ENCODE peak calls at places on chromosomes 13 and 19, in six cellular contexts. Z is neuronal stem cell, E is IMR-90, P is H1, T is H9, G is trophoblast cell. W is an unnamed sample. For H3K9me3, the result is how much of the 10 kb centered on the place peaks cover.

GRCh38 chr13:21338156-21338555 is 120.9 kb downstream of the ZDHHC20 start:
- DNase-seq in P (no peak), Z (no peak), T (no peak), E (no peak), G (peak), W (peak)

GRCh38 chr19:42397315-42398166 is 7.4 kb upstream of the CNFN start:
- DNase-seq in G (no peak), T (no peak), E (no peak), P (no peak), Z (no peak), W (no peak)

GRCh38 chr13:29749401-29750177 is 100.8 kb downstream of the UBL3 start:
- DNase-seq in G (peak), P (no peak), T (no peak), Z (no peak), E (peak), W (peak)

GRCh38 chr13:25881136-25881926 is 170.5 kb downstream of the SHISA2 start:
- DNase-seq in E (no peak), G (no peak), Z (no peak), P (no peak), T (no peak), W (peak)

GRCh38 chr19:9171393-9171991 is 7.3 kb upstream of the OR7D2 start:
- DNase-seq in E (no peak), G (no peak), T (no peak), P (no peak), Z (no peak), W (no peak)

GRCh38 chr19:45175663-45176345 is 2.2 kb downstream of the TRAPPC6A start:
- DNase-seq in E (no peak), T (no peak), Z (no peak), P (no peak), G (peak), W (no peak)

GRCh38 chr19:38733241-38733492 is 11.1 kb downstream of the CAPN12 start:
- DNase-seq in E (no peak), T (no peak), P (no peak), Z (no peak), G (no peak), W (no peak)

GRCh38 chr13:74975122-74975521 is 506.8 kb downstream of the TBC1D4 start:
- DNase-seq in E (no peak), G (no peak), T (no peak), P (no peak), Z (no peak), W (no peak)

GRCh38 chr13:40969169-40969901 is 49.8 kb downstream of the ELF1 start:
- DNase-seq in T (no peak), P (no peak), Z (no peak), E (no peak), G (peak), W (no peak)

GRCh38 chr19:23381114-23381513 is 14.2 kb downstream of the ZNF91 start:
- DNase-seq in G (no peak), P (no peak), E (no peak), Z (no peak), T (no peak), W (no peak)
- H3K9me3 ChIP-seq in G (under half), P (under half), E (half or more), Z (half or more), T (under half), W (half or more)

GRCh38 chr13:32354040-32354439 is 38.7 kb downstream of the BRCA2 start:
- DNase-seq in G (no peak), T (no peak), P (no peak), Z (no peak), E (no peak), W (no peak)
- H4K8ac ChIP-seq in G (no peak), T (no peak), P (no peak), Z (no peak), E (no peak), W (no peak)

DNA sequence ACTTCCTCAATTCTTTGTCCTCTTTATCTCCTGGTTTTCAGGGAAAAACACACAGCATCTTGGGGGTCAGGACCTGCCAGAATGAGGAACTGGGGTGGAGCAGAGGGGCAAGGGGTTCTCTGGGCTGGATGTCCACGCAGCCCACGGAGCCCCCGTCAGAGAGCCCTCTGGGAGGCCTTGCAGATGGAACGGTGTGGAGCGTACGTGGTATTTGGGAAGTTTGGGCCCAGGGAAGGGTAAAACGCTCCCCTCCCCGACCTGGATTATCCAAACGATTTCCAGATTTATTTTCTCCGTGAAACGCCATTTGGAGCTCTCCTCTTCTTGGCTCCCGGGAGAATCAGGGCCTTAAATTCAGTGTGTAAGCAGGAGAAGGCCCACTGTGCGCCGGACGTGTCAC is 51.7 kb upstream of the ZNF536 start:
- DNase-seq in Z (no peak), P (no peak), E (no peak), T (no peak), G (no peak), W (no peak)
- H3K9me3 ChIP-seq in Z (under half), P (under half), E (under half), T (under half), G (under half), W (under half)

DNA sequence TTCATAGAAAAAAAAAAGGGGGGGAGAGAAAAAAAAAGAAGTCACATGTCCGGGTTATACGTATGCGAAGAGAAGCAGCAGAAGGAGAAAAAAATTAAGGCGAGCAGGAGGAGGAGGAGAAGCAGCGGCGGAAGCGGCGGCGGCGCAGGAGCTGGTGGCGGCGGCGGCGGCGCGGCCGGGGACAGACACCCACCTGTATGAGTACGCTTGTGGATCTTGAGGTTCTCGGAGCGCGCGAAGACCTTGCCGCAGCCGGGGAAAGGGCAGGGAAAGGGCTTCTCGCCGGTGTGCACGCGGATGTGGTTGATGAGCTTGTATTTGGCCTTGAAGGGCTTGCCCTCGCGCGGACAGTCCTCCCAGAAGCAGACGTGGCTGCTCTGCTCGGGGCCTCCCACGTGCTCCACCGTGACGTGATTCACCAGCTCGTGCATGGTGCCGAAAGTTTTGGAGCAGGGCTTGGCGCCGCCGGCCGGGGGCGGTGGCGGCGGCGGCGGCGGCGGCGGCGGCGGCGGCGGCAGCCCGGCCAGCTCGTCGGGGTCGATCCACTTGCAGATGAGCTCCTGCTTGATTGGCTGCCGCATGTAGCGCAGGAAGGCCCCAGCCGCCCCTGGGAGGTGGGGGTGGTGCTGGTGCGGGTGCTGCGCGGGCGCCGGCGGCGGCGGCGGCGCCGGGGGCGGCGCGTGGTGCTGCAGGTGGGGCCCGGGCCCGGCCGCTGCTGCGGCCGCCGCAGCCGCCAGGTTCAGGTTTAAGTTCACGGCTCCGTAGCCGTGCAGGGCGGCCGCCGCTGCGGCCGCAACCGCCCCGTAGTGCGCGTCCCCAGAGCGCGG is 1.4 kb downstream of the ZIC5 start:
- DNase-seq in E (no peak), Z (no peak), P (peak), G (peak), T (peak), W (no peak)
- H4K8ac ChIP-seq in E (no peak), Z (no peak), P (peak), G (no peak), T (no peak), W (no peak)

GRCh38 chr19:18539372-18539771 is 4.0 kb downstream of the FKBP8 start:
- DNase-seq in T (no peak), Z (no peak), P (no peak), G (no peak), E (no peak), W (no peak)
- H3K9me3 ChIP-seq in T (under half), Z (under half), P (under half), G (under half), E (under half), W (under half)

GRCh38 chr13:73171926-73172325 is 113.1 kb downstream of the KLF5 start:
- DNase-seq in T (peak), Z (no peak), G (peak), P (no peak), E (peak), W (peak)

GRCh38 chr13:73168993-73169401 is 110.2 kb downstream of the KLF5 start:
- DNase-seq in T (no peak), G (peak), E (peak), P (no peak), Z (no peak), W (no peak)

GRCh38 chr13:73171242-73171641 is 112.4 kb downstream of the KLF5 start:
- DNase-seq in Z (no peak), T (no peak), G (peak), P (no peak), E (no peak), W (no peak)

GRCh38 chr13:73168226-73168992 is 109.6 kb downstream of the KLF5 start:
- DNase-seq in T (no peak), P (no peak), E (peak), G (peak), Z (no peak), W (peak)

DNA sequence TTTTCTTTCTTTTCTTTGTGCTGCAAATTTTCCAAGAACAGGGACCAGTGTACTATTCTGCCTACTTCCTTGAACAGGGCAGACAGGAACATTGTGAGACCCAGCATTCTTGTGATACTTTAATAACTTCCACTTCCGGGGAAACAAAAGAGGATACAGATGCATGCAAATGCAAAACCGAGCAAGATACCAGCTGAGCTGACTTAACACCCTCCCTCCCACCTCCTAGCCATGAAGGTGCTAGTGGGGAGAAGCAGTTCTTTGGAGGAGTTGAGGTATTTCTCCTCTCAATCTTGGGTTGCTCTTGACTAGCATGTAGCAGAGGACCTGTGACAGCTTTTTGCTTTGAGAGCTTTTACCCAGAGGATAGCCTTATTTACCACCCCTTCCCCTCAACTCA is 111.2 kb downstream of the KLF5 start:
- DNase-seq in E (no peak), P (no peak), G (no peak), Z (no peak), T (no peak), W (no peak)
- H4K8ac ChIP-seq in E (no peak), P (no peak), G (no peak), Z (no peak), T (no peak), W (peak)